ENCODE peak calls at places on chromosomes 4 and X, in eight cellular contexts. N is A549; W is naive B cell; U is activated CD8-positive, alpha-beta memory T cell treated with anti-CD3 and anti-CD28 coated beads for 48 hours; A is activated T-helper 1 cell treated with anti-CD3 and anti-CD28 coated beads, Interleukin-2, amount 50 U/mL, for 16 hours; D is PC-9; H is activated CD4-positive, CD25-positive, alpha-beta regulatory T cell; P is NCI-H1417 treated with DMSO at 0.1 percent for 48 hours. L is an unnamed sample.

GRCh38 chrX:145464650-145465049 is 217.3 kb downstream of the SPANXN1 start:
- DNase-seq in N (no peak), W (no peak), U (no peak), A (no peak), D (no peak), H (no peak), P (no peak), L (no peak)

GRCh38 chr4:69497886-69498395 is 2.2 kb upstream of the UGT2B4 start:
- DNase-seq in N (no peak), W (no peak), U (no peak), A (no peak), D (no peak), H (no peak), P (no peak), L (no peak)

GRCh38 chr4:14831447-14831846 is 170.8 kb upstream of the CPEB2 start:
- DNase-seq in N (no peak), W (no peak), U (no peak), A (no peak), D (peak; percentile 38), H (no peak), P (no peak), L (no peak)

GRCh38 chr4:187383181-187383580 is 612.4 kb upstream of the ZFP42 start:
- DNase-seq in N (no peak), W (no peak), U (no peak), A (no peak), D (no peak), H (no peak), P (no peak), L (no peak)

GRCh38 chr4:2636331-2636730 is 99.9 kb downstream of the FAM193A start:
- DNase-seq in N (no peak), W (no peak), U (no peak), A (no peak), D (no peak), H (no peak), P (no peak), L (no peak)

GRCh38 chrX:150038977-150039599 is 100.8 kb upstream of the EOLA2 start:
- DNase-seq in N (peak; percentile 12), W (no peak), U (no peak), A (no peak), D (peak; percentile 39), H (no peak), P (no peak), L (no peak)

GRCh38 chrX:78747471-78747870 is at the start of gene LPAR4:
- DNase-seq in N (no peak), W (no peak), U (no peak), A (no peak), D (no peak), H (no peak), P (no peak), L (no peak)

GRCh38 chr4:43130228-43131021 is 237.9 kb downstream of the GRXCR1 start:
- DNase-seq in N (no peak), W (no peak), U (no peak), A (no peak), D (no peak), H (no peak), P (no peak), L (no peak)

GRCh38 chrX:65508851-65509250 is 25.7 kb downstream of the LAS1L start:
- DNase-seq in N (no peak), W (no peak), U (no peak), A (no peak), D (no peak), H (no peak), P (no peak), L (no peak)

GRCh38 chrX:2710496-2710895 is 19.4 kb downstream of the CD99 start:
- DNase-seq in N (peak; percentile 81), W (no peak), U (no peak), A (peak; percentile 24), D (peak; percentile 66), H (no peak), P (no peak), L (peak; percentile 54)

GRCh38 chrX:2262679-2263055 is 238.1 kb downstream of the DHRSX start:
- DNase-seq in N (no peak), W (no peak), U (no peak), A (no peak), D (no peak), H (no peak), P (no peak), L (no peak)

GRCh38 chr4:169009281-169010124 is 552 bp downstream of the CBR4 start:
- DNase-seq in N (peak; percentile 66), W (peak; percentile 52), U (peak; percentile 32), A (peak; percentile 25), D (peak; percentile 37), H (peak; percentile 20), P (peak; percentile 60), L (peak; percentile 60)